ENCODE peak calls at places on chromosomes 7 and 10, in seven cellular contexts. H is H1, P is K562, R is SK-N-SH, E is HCT116, I is GM12878, D is HepG2. V is an unnamed sample.

GRCh38 chr10:124748206-124748605 is 4.0 kb upstream of the FAM53B start:
- DNase-seq in P (no peak), R (no peak), H (no peak), I (no peak), E (no peak), D (no peak), V (no peak)

GRCh38 chr7:145265180-145265579 is 429.3 kb upstream of the TPK1 start:
- DNase-seq in R (no peak), I (no peak), E (no peak), H (no peak), D (no peak), P (no peak), V (no peak)

GRCh38 chr7:131653418-131654248 is 97.2 kb upstream of the PODXL start:
- DNase-seq in D (no peak), H (no peak), P (no peak), I (no peak), R (peak; percentile 30), E (no peak), V (no peak)

GRCh38 chr7:151517601-151518104 is 2.0 kb downstream of the RHEB start:
- DNase-seq in R (no peak), D (no peak), E (no peak), H (no peak), I (no peak), P (no peak), V (no peak)

GRCh38 chr7:141700848-141701371 is 1.1 kb downstream of the DENND11 start:
- DNase-seq in R (peak; percentile 36), H (no peak), I (no peak), D (no peak), E (no peak), P (no peak), V (no peak)

GRCh38 chr7:101804087-101804631 is 13.3 kb upstream of the CUX1 start:
- DNase-seq in P (no peak), I (no peak), D (no peak), H (peak; percentile 25), R (no peak), E (no peak), V (peak; percentile 13)

GRCh38 chr10:88088441-88089340 is 225.3 kb downstream of the PTEN start:
- DNase-seq in D (no peak), I (no peak), R (no peak), E (no peak), H (no peak), P (no peak), V (no peak)

GRCh38 chr10:3972460-3973366 is 187.7 kb upstream of the KLF6 start:
- DNase-seq in H (no peak), I (no peak), D (no peak), R (no peak), E (no peak), P (no peak), V (no peak)

GRCh38 chr10:60910543-60910942 is 33.4 kb downstream of the RHOBTB1 start:
- DNase-seq in I (no peak), P (no peak), E (no peak), R (no peak), H (no peak), D (no peak), V (no peak)

GRCh38 chr10:126867567-126868365 is 37.5 kb upstream of the DOCK1 start:
- DNase-seq in R (no peak), D (no peak), H (no peak), P (no peak), I (no peak), E (no peak), V (no peak)

GRCh38 chr10:109104806-109105205 is 818.5 kb downstream of the XPNPEP1 start:
- DNase-seq in D (no peak), R (no peak), I (no peak), P (no peak), H (no peak), E (no peak), V (no peak)

GRCh38 chr7:2104107-2104710 is 128.5 kb downstream of the MAD1L1 start:
- DNase-seq in H (peak; percentile 43), D (peak; percentile 51), E (peak; percentile 67), P (peak; percentile 97), R (peak; percentile 99), I (no peak), V (peak; percentile 10)

GRCh38 chr7:87147500-87147899 is 4.8 kb upstream of the DMTF1 start:
- DNase-seq in R (peak; percentile 12), E (no peak), H (no peak), D (no peak), P (no peak), I (no peak), V (no peak)

GRCh38 chr7:22278660-22279059 is 78.3 kb downstream of the RAPGEF5 start:
- DNase-seq in H (no peak), E (no peak), P (no peak), R (no peak), I (no peak), D (no peak), V (no peak)

GRCh38 chr7:94064541-94065191 is 60.5 kb upstream of the BET1 start:
- DNase-seq in E (no peak), R (peak; percentile 22), H (no peak), I (no peak), D (no peak), P (no peak), V (no peak)

GRCh38 chr10:25561761-25562160 is 372.3 kb upstream of the MYO3A start:
- DNase-seq in R (peak; percentile 14), E (no peak), P (no peak), I (no peak), D (no peak), H (no peak), V (no peak)

GRCh38 chr7:130881091-130881798 is 147.2 kb upstream of the KLF14 start:
- DNase-seq in P (no peak), D (no peak), R (no peak), E (no peak), H (no peak), I (no peak), V (no peak)

GRCh38 chr10:82378146-82378545 is 503.2 kb downstream of the NRG3 start:
- DNase-seq in D (no peak), H (no peak), E (no peak), I (no peak), R (peak; percentile 42), P (no peak), V (peak; percentile 35)

GRCh38 chr7:44222776-44223261 is 22.0 kb downstream of the YKT6 start:
- DNase-seq in P (no peak), D (no peak), H (no peak), I (no peak), R (no peak), E (no peak), V (no peak)

GRCh38 chr10:43074827-43075611 is 1.9 kb upstream of the RET start:
- DNase-seq in E (no peak), P (no peak), D (no peak), R (no peak), I (no peak), H (no peak), V (no peak)

GRCh38 chr7:42189535-42189934 is 47.5 kb downstream of the GLI3 start:
- DNase-seq in P (no peak), I (no peak), R (no peak), D (no peak), H (no peak), E (no peak), V (no peak)

GRCh38 chr10:126969310-126969709 is 64.1 kb downstream of the DOCK1 start:
- DNase-seq in P (no peak), H (no peak), R (no peak), I (no peak), D (no peak), E (peak; percentile 8), V (peak; percentile 12)

GRCh38 chr10:131924982-131925649 is 24.3 kb downstream of the PPP2R2D start:
- DNase-seq in P (no peak), H (no peak), D (no peak), E (no peak), R (no peak), I (no peak), V (peak; percentile 64)

GRCh38 chr10:90148121-90148855 is 446.9 kb downstream of the KIF20B start:
- DNase-seq in P (no peak), R (peak; percentile 2), D (peak; percentile 3), H (no peak), I (no peak), E (peak; percentile 71), V (peak; percentile 15)
- TF ChIP-seq JUND in P (no peak), R (no peak), D (no peak), H (no peak), I (no peak), E (peak; percentile 82), V (no peak)

DNA sequence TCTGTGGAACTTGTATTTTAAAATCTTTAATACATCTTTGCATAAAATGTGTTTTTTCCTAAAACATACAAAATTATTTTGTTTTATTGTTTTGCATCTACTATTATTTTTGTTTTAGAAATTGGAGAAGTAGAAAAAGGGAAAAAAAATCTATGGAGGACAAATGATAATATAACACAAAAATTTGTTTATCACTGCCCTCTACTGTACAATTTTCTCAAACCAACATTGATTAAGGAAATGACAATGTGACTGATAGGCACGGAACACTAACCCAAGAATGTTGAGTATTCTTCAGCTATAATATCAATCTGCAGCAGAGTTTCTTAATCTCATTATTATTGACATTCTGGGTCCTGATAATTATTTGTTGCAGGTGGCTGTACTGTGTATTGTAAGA is 9.5 kb upstream of the ING3 start:
- DNase-seq in I (no peak), R (no peak), H (no peak), P (no peak), D (no peak), E (peak; percentile 4), V (no peak)
- TF ChIP-seq JUND in I (no peak), R (no peak), H (no peak), P (no peak), D (no peak), E (no peak), V (no peak)

GRCh38 chr10:116780691-116781205 is 38.4 kb upstream of the HSPA12A start:
- DNase-seq in P (no peak), H (no peak), R (no peak), E (no peak), I (no peak), D (no peak), V (no peak)

GRCh38 chr10:116785282-116785681 is 42.9 kb upstream of the HSPA12A start:
- DNase-seq in H (no peak), R (no peak), P (no peak), D (no peak), E (no peak), I (no peak), V (no peak)

GRCh38 chr10:116784651-116785050 is 42.3 kb upstream of the HSPA12A start:
- DNase-seq in I (no peak), P (no peak), E (no peak), R (no peak), D (no peak), H (no peak), V (no peak)

GRCh38 chr10:116784035-116784434 is 41.7 kb upstream of the HSPA12A start:
- DNase-seq in E (no peak), R (no peak), D (no peak), P (no peak), H (no peak), I (no peak), V (no peak)

GRCh38 chr10:116783011-116783655 is 40.8 kb upstream of the HSPA12A start:
- DNase-seq in I (no peak), H (no peak), R (no peak), P (no peak), E (no peak), D (no peak), V (no peak)
- TF ChIP-seq JUND in I (no peak), H (no peak), R (no peak), P (no peak), E (no peak), D (no peak), V (no peak)

DNA sequence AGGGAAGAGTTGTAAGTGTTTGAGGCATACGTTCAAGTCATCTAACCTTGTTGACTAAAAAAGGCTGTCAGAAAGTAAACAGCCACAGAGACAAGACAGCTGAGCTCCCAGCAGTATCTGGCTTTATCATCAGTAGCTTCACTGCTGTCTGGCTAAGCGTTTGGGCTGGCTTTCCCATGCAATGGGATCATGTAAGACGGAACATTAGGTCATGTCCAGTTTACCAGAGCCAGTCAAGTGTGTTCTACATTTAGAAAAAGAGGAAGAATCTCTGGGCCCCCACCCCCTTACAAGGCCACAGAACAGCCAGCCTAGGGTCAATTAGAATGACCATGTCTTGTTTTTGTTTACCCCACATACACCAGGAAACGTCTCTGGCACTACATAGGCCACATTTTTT is 51.3 kb upstream of the GSAP start:
- DNase-seq in P (no peak), H (no peak), D (no peak), R (no peak), I (no peak), E (no peak), V (peak; percentile 12)
- TF ChIP-seq JUND in P (no peak), H (no peak), D (no peak), R (no peak), I (no peak), E (no peak), V (no peak)